ENCODE peak calls at places on chromosomes 16 and 17, in four cellular contexts. One of them, this sample, is unnamed.

GRCh38 chr16:75319513-75320401 is 68.3 kb upstream of the BCAR1 start:
- DNase-seq in stimulated activated CD4-positive, alpha-beta T cell treated with anti-CD3 and anti-CD28 coated beads, Interleukin-15, amount 100 ng/mL, for 1 hour: no peak
- DNase-seq in left cardiac atrium: no peak
- DNase-seq in IMR-90: peak; percentile 92
- DNase-seq in this sample: no peak

GRCh38 chr16:88820335-88821025 is 8.8 kb upstream of the APRT start:
- DNase-seq in stimulated activated CD4-positive, alpha-beta T cell treated with anti-CD3 and anti-CD28 coated beads, Interleukin-15, amount 100 ng/mL, for 1 hour: no peak
- DNase-seq in left cardiac atrium: no peak
- DNase-seq in IMR-90: no peak
- DNase-seq in this sample: no peak

GRCh38 chr17:72719582-72720493 is 372.6 kb downstream of the SLC39A11 start:
- DNase-seq in stimulated activated CD4-positive, alpha-beta T cell treated with anti-CD3 and anti-CD28 coated beads, Interleukin-15, amount 100 ng/mL, for 1 hour: no peak
- DNase-seq in left cardiac atrium: no peak
- DNase-seq in IMR-90: peak; percentile 67
- DNase-seq in this sample: no peak

GRCh38 chr16:23679274-23679985 is 741 bp downstream of the PLK1 start:
- DNase-seq in stimulated activated CD4-positive, alpha-beta T cell treated with anti-CD3 and anti-CD28 coated beads, Interleukin-15, amount 100 ng/mL, for 1 hour: no peak
- DNase-seq in left cardiac atrium: no peak
- DNase-seq in IMR-90: peak; percentile 57
- DNase-seq in this sample: peak; percentile 82

GRCh38 chr17:77801545-77802332 is 156.8 kb upstream of the TNRC6C start:
- DNase-seq in stimulated activated CD4-positive, alpha-beta T cell treated with anti-CD3 and anti-CD28 coated beads, Interleukin-15, amount 100 ng/mL, for 1 hour: no peak
- DNase-seq in left cardiac atrium: peak; percentile 7
- DNase-seq in IMR-90: no peak
- DNase-seq in this sample: no peak

GRCh38 chr16:3459401-3460090 is 16.1 kb downstream of the NAA60 start:
- DNase-seq in stimulated activated CD4-positive, alpha-beta T cell treated with anti-CD3 and anti-CD28 coated beads, Interleukin-15, amount 100 ng/mL, for 1 hour: no peak
- DNase-seq in left cardiac atrium: no peak
- DNase-seq in IMR-90: peak; percentile 29
- DNase-seq in this sample: no peak

GRCh38 chr17:65171753-65172152 is 34.6 kb downstream of the RGS9 start:
- DNase-seq in stimulated activated CD4-positive, alpha-beta T cell treated with anti-CD3 and anti-CD28 coated beads, Interleukin-15, amount 100 ng/mL, for 1 hour: no peak
- DNase-seq in left cardiac atrium: no peak
- DNase-seq in IMR-90: no peak
- DNase-seq in this sample: no peak

GRCh38 chr17:76009969-76010661 is 9.5 kb downstream of the CDK3 start:
- DNase-seq in stimulated activated CD4-positive, alpha-beta T cell treated with anti-CD3 and anti-CD28 coated beads, Interleukin-15, amount 100 ng/mL, for 1 hour: no peak
- DNase-seq in left cardiac atrium: no peak
- DNase-seq in IMR-90: no peak
- DNase-seq in this sample: no peak

GRCh38 chr17:17176341-17176740 is 29.8 kb downstream of the PLD6 start:
- DNase-seq in stimulated activated CD4-positive, alpha-beta T cell treated with anti-CD3 and anti-CD28 coated beads, Interleukin-15, amount 100 ng/mL, for 1 hour: no peak
- DNase-seq in left cardiac atrium: no peak
- DNase-seq in IMR-90: no peak
- DNase-seq in this sample: no peak

GRCh38 chr16:49596119-49596518 is 222.5 kb downstream of the C16orf78 start:
- DNase-seq in stimulated activated CD4-positive, alpha-beta T cell treated with anti-CD3 and anti-CD28 coated beads, Interleukin-15, amount 100 ng/mL, for 1 hour: no peak
- DNase-seq in left cardiac atrium: no peak
- DNase-seq in IMR-90: peak; percentile 15
- DNase-seq in this sample: no peak

GRCh38 chr17:63700528-63701441 is 860 bp upstream of the LIMD2 start:
- DNase-seq in stimulated activated CD4-positive, alpha-beta T cell treated with anti-CD3 and anti-CD28 coated beads, Interleukin-15, amount 100 ng/mL, for 1 hour: peak; percentile 43
- DNase-seq in left cardiac atrium: peak; percentile 87
- DNase-seq in IMR-90: peak; percentile 29
- DNase-seq in this sample: peak; percentile 88

GRCh38 chr16:69463876-69464275 is 39.5 kb downstream of the CYB5B start:
- DNase-seq in stimulated activated CD4-positive, alpha-beta T cell treated with anti-CD3 and anti-CD28 coated beads, Interleukin-15, amount 100 ng/mL, for 1 hour: no peak
- DNase-seq in left cardiac atrium: no peak
- DNase-seq in IMR-90: no peak
- DNase-seq in this sample: no peak

GRCh38 chr17:40516581-40517285 is 15.3 kb upstream of the TNS4 start:
- DNase-seq in stimulated activated CD4-positive, alpha-beta T cell treated with anti-CD3 and anti-CD28 coated beads, Interleukin-15, amount 100 ng/mL, for 1 hour: no peak
- DNase-seq in left cardiac atrium: no peak
- DNase-seq in IMR-90: no peak
- DNase-seq in this sample: no peak

GRCh38 chr17:78890111-78890897 is 12.7 kb downstream of the CEP295NL start:
- DNase-seq in stimulated activated CD4-positive, alpha-beta T cell treated with anti-CD3 and anti-CD28 coated beads, Interleukin-15, amount 100 ng/mL, for 1 hour: peak; percentile 13
- DNase-seq in left cardiac atrium: peak; percentile 58
- DNase-seq in IMR-90: no peak
- DNase-seq in this sample: peak; percentile 95

GRCh38 chr17:61837175-61838051 is 25.9 kb downstream of the BRIP1 start:
- DNase-seq in stimulated activated CD4-positive, alpha-beta T cell treated with anti-CD3 and anti-CD28 coated beads, Interleukin-15, amount 100 ng/mL, for 1 hour: peak; percentile 23
- DNase-seq in left cardiac atrium: peak; percentile 45
- DNase-seq in IMR-90: peak; percentile 81
- DNase-seq in this sample: no peak

GRCh38 chr16:79272141-79272577 is 328.4 kb downstream of the MAF start:
- DNase-seq in stimulated activated CD4-positive, alpha-beta T cell treated with anti-CD3 and anti-CD28 coated beads, Interleukin-15, amount 100 ng/mL, for 1 hour: no peak
- DNase-seq in left cardiac atrium: no peak
- DNase-seq in IMR-90: no peak
- DNase-seq in this sample: no peak

GRCh38 chr17:35082073-35082657 is 18.7 kb upstream of the RFFL start:
- DNase-seq in stimulated activated CD4-positive, alpha-beta T cell treated with anti-CD3 and anti-CD28 coated beads, Interleukin-15, amount 100 ng/mL, for 1 hour: no peak
- DNase-seq in left cardiac atrium: no peak
- DNase-seq in IMR-90: peak; percentile 84
- DNase-seq in this sample: no peak

GRCh38 chr17:47604268-47604927 is 45.3 kb upstream of the KPNB1 start:
- DNase-seq in stimulated activated CD4-positive, alpha-beta T cell treated with anti-CD3 and anti-CD28 coated beads, Interleukin-15, amount 100 ng/mL, for 1 hour: no peak
- DNase-seq in left cardiac atrium: no peak
- DNase-seq in IMR-90: peak; percentile 85
- DNase-seq in this sample: no peak

GRCh38 chr17:77530591-77530990 is 389.8 kb downstream of the SEC14L1 start:
- DNase-seq in stimulated activated CD4-positive, alpha-beta T cell treated with anti-CD3 and anti-CD28 coated beads, Interleukin-15, amount 100 ng/mL, for 1 hour: no peak
- DNase-seq in left cardiac atrium: no peak
- DNase-seq in IMR-90: no peak
- DNase-seq in this sample: no peak

GRCh38 chr16:19994771-19995170 is 78.9 kb downstream of the GPR139 start:
- DNase-seq in stimulated activated CD4-positive, alpha-beta T cell treated with anti-CD3 and anti-CD28 coated beads, Interleukin-15, amount 100 ng/mL, for 1 hour: no peak
- DNase-seq in left cardiac atrium: no peak
- DNase-seq in IMR-90: no peak
- DNase-seq in this sample: no peak

GRCh38 chr17:36602924-36603384 is 1.6 kb downstream of the MRM1 start:
- DNase-seq in stimulated activated CD4-positive, alpha-beta T cell treated with anti-CD3 and anti-CD28 coated beads, Interleukin-15, amount 100 ng/mL, for 1 hour: peak; percentile 44
- DNase-seq in left cardiac atrium: peak; percentile 56
- DNase-seq in IMR-90: peak; percentile 69
- DNase-seq in this sample: no peak

GRCh38 chr17:50865060-50865867 is 890 bp downstream of the TOB1 start:
- DNase-seq in stimulated activated CD4-positive, alpha-beta T cell treated with anti-CD3 and anti-CD28 coated beads, Interleukin-15, amount 100 ng/mL, for 1 hour: peak; percentile 27
- DNase-seq in left cardiac atrium: peak; percentile 64
- DNase-seq in IMR-90: peak; percentile 24
- DNase-seq in this sample: peak; percentile 91

GRCh38 chr17:45287526-45288264 is 25.8 kb upstream of the SPATA32 start:
- DNase-seq in stimulated activated CD4-positive, alpha-beta T cell treated with anti-CD3 and anti-CD28 coated beads, Interleukin-15, amount 100 ng/mL, for 1 hour: no peak
- DNase-seq in left cardiac atrium: no peak
- DNase-seq in IMR-90: no peak
- DNase-seq in this sample: no peak

GRCh38 chr16:24170407-24170806 is 85.7 kb upstream of the CACNG3 start:
- DNase-seq in stimulated activated CD4-positive, alpha-beta T cell treated with anti-CD3 and anti-CD28 coated beads, Interleukin-15, amount 100 ng/mL, for 1 hour: no peak
- DNase-seq in left cardiac atrium: no peak
- DNase-seq in IMR-90: no peak
- DNase-seq in this sample: no peak

GRCh38 chr16:1102921-1103648 is 7.0 kb upstream of the C1QTNF8 start:
- DNase-seq in stimulated activated CD4-positive, alpha-beta T cell treated with anti-CD3 and anti-CD28 coated beads, Interleukin-15, amount 100 ng/mL, for 1 hour: peak; percentile 69
- DNase-seq in left cardiac atrium: peak; percentile 67
- DNase-seq in IMR-90: no peak
- DNase-seq in this sample: no peak

GRCh38 chr16:676565-677297 is 1.3 kb downstream of the RHBDL1 start:
- DNase-seq in stimulated activated CD4-positive, alpha-beta T cell treated with anti-CD3 and anti-CD28 coated beads, Interleukin-15, amount 100 ng/mL, for 1 hour: no peak
- DNase-seq in left cardiac atrium: no peak
- DNase-seq in IMR-90: no peak
- DNase-seq in this sample: no peak

GRCh38 chr17:16870253-16871245 is 101.4 kb downstream of the TNFRSF13B start:
- DNase-seq in stimulated activated CD4-positive, alpha-beta T cell treated with anti-CD3 and anti-CD28 coated beads, Interleukin-15, amount 100 ng/mL, for 1 hour: no peak
- DNase-seq in left cardiac atrium: no peak
- DNase-seq in IMR-90: no peak
- DNase-seq in this sample: no peak

GRCh38 chr17:46194393-46195216 is 1.4 kb upstream of the KANSL1 start:
- DNase-seq in stimulated activated CD4-positive, alpha-beta T cell treated with anti-CD3 and anti-CD28 coated beads, Interleukin-15, amount 100 ng/mL, for 1 hour: no peak
- DNase-seq in left cardiac atrium: no peak
- DNase-seq in IMR-90: peak; percentile 59
- DNase-seq in this sample: no peak

GRCh38 chr17:42436401-42436800 is 13.3 kb upstream of the CAVIN1 start:
- DNase-seq in stimulated activated CD4-positive, alpha-beta T cell treated with anti-CD3 and anti-CD28 coated beads, Interleukin-15, amount 100 ng/mL, for 1 hour: no peak
- DNase-seq in left cardiac atrium: peak; percentile 50
- DNase-seq in IMR-90: peak; percentile 99
- DNase-seq in this sample: no peak

GRCh38 chr17:39104657-39105056 is 46.8 kb downstream of the PLXDC1 start:
- DNase-seq in stimulated activated CD4-positive, alpha-beta T cell treated with anti-CD3 and anti-CD28 coated beads, Interleukin-15, amount 100 ng/mL, for 1 hour: no peak
- DNase-seq in left cardiac atrium: no peak
- DNase-seq in IMR-90: no peak
- DNase-seq in this sample: no peak

GRCh38 chr16:56625140-56625942 is at the start of gene MT1E:
- DNase-seq in stimulated activated CD4-positive, alpha-beta T cell treated with anti-CD3 and anti-CD28 coated beads, Interleukin-15, amount 100 ng/mL, for 1 hour: peak; percentile 65
- DNase-seq in left cardiac atrium: peak; percentile 85
- DNase-seq in IMR-90: peak; percentile 76
- DNase-seq in this sample: peak; percentile 89

GRCh38 chr17:61503961-61504360 is 51.7 kb downstream of the TBX4 start:
- DNase-seq in stimulated activated CD4-positive, alpha-beta T cell treated with anti-CD3 and anti-CD28 coated beads, Interleukin-15, amount 100 ng/mL, for 1 hour: no peak
- DNase-seq in left cardiac atrium: no peak
- DNase-seq in IMR-90: no peak
- DNase-seq in this sample: no peak

GRCh38 chr16:66894948-66895696 is 14.8 kb downstream of the PDP2 start:
- DNase-seq in stimulated activated CD4-positive, alpha-beta T cell treated with anti-CD3 and anti-CD28 coated beads, Interleukin-15, amount 100 ng/mL, for 1 hour: peak; percentile 22
- DNase-seq in left cardiac atrium: peak; percentile 76
- DNase-seq in IMR-90: peak; percentile 76
- DNase-seq in this sample: peak; percentile 73

GRCh38 chr16:25841776-25842175 is 150.0 kb downstream of the HS3ST4 start:
- DNase-seq in stimulated activated CD4-positive, alpha-beta T cell treated with anti-CD3 and anti-CD28 coated beads, Interleukin-15, amount 100 ng/mL, for 1 hour: no peak
- DNase-seq in left cardiac atrium: no peak
- DNase-seq in IMR-90: no peak
- DNase-seq in this sample: no peak

GRCh38 chr17:5226940-5227878 is 7.5 kb downstream of the SCIMP start:
- DNase-seq in stimulated activated CD4-positive, alpha-beta T cell treated with anti-CD3 and anti-CD28 coated beads, Interleukin-15, amount 100 ng/mL, for 1 hour: no peak
- DNase-seq in left cardiac atrium: no peak
- DNase-seq in IMR-90: no peak
- DNase-seq in this sample: no peak

GRCh38 chr16:52066951-52067350 is 480.0 kb downstream of the TOX3 start:
- DNase-seq in stimulated activated CD4-positive, alpha-beta T cell treated with anti-CD3 and anti-CD28 coated beads, Interleukin-15, amount 100 ng/mL, for 1 hour: no peak
- DNase-seq in left cardiac atrium: no peak
- DNase-seq in IMR-90: no peak
- DNase-seq in this sample: no peak

GRCh38 chr16:50395763-50396710 is 27.2 kb upstream of the BRD7 start:
- DNase-seq in stimulated activated CD4-positive, alpha-beta T cell treated with anti-CD3 and anti-CD28 coated beads, Interleukin-15, amount 100 ng/mL, for 1 hour: no peak
- DNase-seq in left cardiac atrium: no peak
- DNase-seq in IMR-90: no peak
- DNase-seq in this sample: no peak

This sample was measured in left lung.